ENCODE peak calls at places on chromosomes 7 and 10, in eight cellular contexts. B is AG04450, N is cardiac fibroblast, F is bronchial epithelial cell, Q is psoas muscle, O is A673, L is endodermal cell, D is fibroblast of pulmonary artery. C is an unnamed sample.

GRCh38 chr7:101546308-101546936 is 82.7 kb downstream of the MYL10 start:
- DNase-seq in B (no peak), N (no peak), F (no peak), Q (no peak), O (no peak), L (peak), D (no peak), C (no peak)

GRCh38 chr7:26090927-26091519 is 61.0 kb upstream of the NFE2L3 start:
- DNase-seq in B (peak), N (peak), F (peak), Q (no peak), O (peak), L (no peak), D (peak), C (no peak)

GRCh38 chr7:38863609-38864291 is 45.2 kb downstream of the VPS41 start:
- DNase-seq in B (no peak), N (no peak), F (peak), Q (no peak), O (no peak), L (peak), D (no peak), C (no peak)

GRCh38 chr7:54663186-54663585 is 95.8 kb downstream of the SEC61G start:
- DNase-seq in B (no peak), N (no peak), F (no peak), Q (no peak), O (no peak), L (peak), D (no peak), C (no peak)

GRCh38 chr7:106419455-106420182 is 134.8 kb upstream of the NAMPT start:
- DNase-seq in B (no peak), N (peak), F (peak), Q (no peak), O (no peak), L (no peak), D (peak), C (no peak)

GRCh38 chr10:30028006-30028441 is 31.4 kb downstream of the JCAD start:
- DNase-seq in B (no peak), N (no peak), F (no peak), Q (no peak), O (no peak), L (no peak), D (peak), C (no peak)

GRCh38 chr10:130726996-130727725 is 584.4 kb downstream of the TCERG1L start:
- DNase-seq in B (no peak), N (no peak), F (no peak), Q (no peak), O (no peak), L (no peak), D (no peak), C (no peak)

GRCh38 chr10:19713800-19714525 is 102.3 kb upstream of the PLXDC2 start:
- DNase-seq in B (no peak), N (no peak), F (no peak), Q (peak), O (peak), L (peak), D (no peak), C (no peak)

GRCh38 chr7:102009628-102010027 is 192.2 kb downstream of the CUX1 start:
- DNase-seq in B (no peak), N (no peak), F (peak), Q (no peak), O (peak), L (no peak), D (peak), C (no peak)

GRCh38 chr7:6556196-6556595 is 4.9 kb upstream of the GRID2IP start:
- DNase-seq in B (no peak), N (no peak), F (no peak), Q (no peak), O (no peak), L (peak), D (no peak), C (no peak)

GRCh38 chr7:158123214-158123613 is 464.4 kb downstream of the PTPRN2 start:
- DNase-seq in B (no peak), N (no peak), F (no peak), Q (no peak), O (no peak), L (no peak), D (no peak), C (no peak)

GRCh38 chr10:54372164-54372563 is 428.9 kb downstream of the PCDH15 start:
- DNase-seq in B (no peak), N (no peak), F (no peak), Q (no peak), O (no peak), L (no peak), D (no peak), C (no peak)

GRCh38 chr7:28919510-28919909 is 38.6 kb downstream of the TRIL start:
- DNase-seq in B (no peak), N (no peak), F (no peak), Q (no peak), O (no peak), L (no peak), D (no peak), C (no peak)

GRCh38 chr10:47438857-47439474 is 44.9 kb downstream of the ANXA8 start:
- DNase-seq in B (peak), N (peak), F (peak), Q (no peak), O (peak), L (peak), D (peak), C (no peak)

GRCh38 chr7:20737840-20738448 is 48.7 kb downstream of the SP8 start:
- DNase-seq in B (no peak), N (no peak), F (no peak), Q (no peak), O (no peak), L (no peak), D (no peak), C (no peak)

GRCh38 chr10:78829570-78829969 is 239.2 kb upstream of the ZMIZ1 start:
- DNase-seq in B (peak), N (peak), F (no peak), Q (no peak), O (no peak), L (no peak), D (no peak), C (no peak)

GRCh38 chr7:55571534-55572377 is 546 bp downstream of the VOPP1 start:
- DNase-seq in B (no peak), N (peak), F (peak), Q (peak), O (peak), L (peak), D (peak), C (no peak)

GRCh38 chr7:44059219-44060090 is 5.9 kb downstream of the PGAM2 start:
- DNase-seq in B (no peak), N (no peak), F (no peak), Q (peak), O (no peak), L (no peak), D (no peak), C (no peak)

GRCh38 chr7:149409889-149410288 is 51.0 kb downstream of the ZNF777 start:
- DNase-seq in B (no peak), N (no peak), F (no peak), Q (no peak), O (no peak), L (no peak), D (no peak), C (no peak)

GRCh38 chr10:116985611-116986010 is 19.4 kb downstream of the SHTN1 start:
- DNase-seq in B (no peak), N (no peak), F (peak), Q (no peak), O (no peak), L (no peak), D (peak), C (no peak)

GRCh38 chr7:141511370-141512335 is 39.6 kb upstream of the AGK start:
- DNase-seq in B (no peak), N (no peak), F (no peak), Q (peak), O (peak), L (peak), D (no peak), C (no peak)

GRCh38 chr10:69398466-69398865 is 18.3 kb downstream of the TACR2 start:
- DNase-seq in B (no peak), N (no peak), F (no peak), Q (no peak), O (no peak), L (no peak), D (no peak), C (no peak)

GRCh38 chr7:96920064-96920463 is 85.3 kb upstream of the DLX6 start:
- DNase-seq in B (no peak), N (no peak), F (no peak), Q (no peak), O (no peak), L (no peak), D (no peak), C (no peak)

GRCh38 chr7:90180011-90180585 is 25.8 kb downstream of the STEAP1 start:
- DNase-seq in B (no peak), N (peak), F (peak), Q (no peak), O (peak), L (no peak), D (peak), C (no peak)

GRCh38 chr7:33773053-33773452 is 132.3 kb upstream of the BMPER start:
- DNase-seq in B (no peak), N (peak), F (peak), Q (no peak), O (no peak), L (no peak), D (peak), C (no peak)

GRCh38 chr10:62136931-62137330 is 131.7 kb downstream of the RTKN2 start:
- DNase-seq in B (peak), N (no peak), F (no peak), Q (no peak), O (no peak), L (no peak), D (no peak), C (no peak)
- H3K4me3 ChIP-seq in B (no peak), N (no peak), F (no peak), Q (no peak), O (no peak), L (no peak), D (no peak), C (no peak)

GRCh38 chr10:96651998-96652431 is 65.2 kb upstream of the TM9SF3 start:
- DNase-seq in B (no peak), N (no peak), F (no peak), Q (no peak), O (no peak), L (no peak), D (no peak), C (no peak)
- H3K4me3 ChIP-seq in B (no peak), N (no peak), F (no peak), Q (no peak), O (no peak), L (no peak), D (no peak), C (no peak)

DNA sequence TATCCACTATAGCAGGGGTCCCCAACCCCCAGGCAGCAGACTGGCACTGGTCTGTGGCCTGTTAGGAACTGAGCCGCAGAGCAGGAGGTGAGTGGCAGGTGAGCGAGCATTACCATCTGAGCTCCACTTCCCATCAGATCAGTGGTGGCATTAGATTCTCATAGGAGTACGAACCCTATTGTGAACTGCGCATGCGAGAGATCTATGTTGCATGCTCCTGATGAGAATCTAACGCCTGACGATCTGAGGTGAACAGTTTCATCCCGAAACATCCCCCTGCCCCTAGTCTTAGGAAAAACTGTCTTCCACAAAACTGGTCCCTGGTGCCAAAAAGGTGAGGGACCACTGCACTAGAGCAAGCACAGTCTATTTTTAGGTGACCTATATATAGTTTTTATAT is 23.6 kb downstream of the ASZ1 start:
- DNase-seq in B (no peak), N (no peak), F (no peak), Q (no peak), O (no peak), L (no peak), D (no peak), C (no peak)
- H3K4me3 ChIP-seq in B (no peak), N (no peak), F (no peak), Q (no peak), O (no peak), L (no peak), D (no peak), C (no peak)

GRCh38 chr7:142806957-142807356 is 36.2 kb downstream of the PRSS2 start:
- DNase-seq in B (no peak), N (no peak), F (no peak), Q (no peak), O (no peak), L (no peak), D (no peak), C (no peak)

GRCh38 chr7:142809671-142810070 is 38.9 kb downstream of the PRSS2 start:
- DNase-seq in B (no peak), N (no peak), F (no peak), Q (no peak), O (no peak), L (peak), D (no peak), C (no peak)

GRCh38 chr7:142808802-142809583 is 38.2 kb downstream of the PRSS2 start:
- DNase-seq in B (no peak), N (peak), F (peak), Q (no peak), O (no peak), L (peak), D (no peak), C (no peak)

GRCh38 chr7:142808461-142808801 is 37.7 kb downstream of the PRSS2 start:
- DNase-seq in B (no peak), N (no peak), F (no peak), Q (no peak), O (no peak), L (peak), D (no peak), C (no peak)

GRCh38 chr7:142807855-142808460 is 37.2 kb downstream of the PRSS2 start:
- DNase-seq in B (no peak), N (peak), F (peak), Q (no peak), O (no peak), L (no peak), D (peak), C (peak)
- H3K4me3 ChIP-seq in B (no peak), N (no peak), F (no peak), Q (no peak), O (no peak), L (no peak), D (no peak), C (no peak)

DNA sequence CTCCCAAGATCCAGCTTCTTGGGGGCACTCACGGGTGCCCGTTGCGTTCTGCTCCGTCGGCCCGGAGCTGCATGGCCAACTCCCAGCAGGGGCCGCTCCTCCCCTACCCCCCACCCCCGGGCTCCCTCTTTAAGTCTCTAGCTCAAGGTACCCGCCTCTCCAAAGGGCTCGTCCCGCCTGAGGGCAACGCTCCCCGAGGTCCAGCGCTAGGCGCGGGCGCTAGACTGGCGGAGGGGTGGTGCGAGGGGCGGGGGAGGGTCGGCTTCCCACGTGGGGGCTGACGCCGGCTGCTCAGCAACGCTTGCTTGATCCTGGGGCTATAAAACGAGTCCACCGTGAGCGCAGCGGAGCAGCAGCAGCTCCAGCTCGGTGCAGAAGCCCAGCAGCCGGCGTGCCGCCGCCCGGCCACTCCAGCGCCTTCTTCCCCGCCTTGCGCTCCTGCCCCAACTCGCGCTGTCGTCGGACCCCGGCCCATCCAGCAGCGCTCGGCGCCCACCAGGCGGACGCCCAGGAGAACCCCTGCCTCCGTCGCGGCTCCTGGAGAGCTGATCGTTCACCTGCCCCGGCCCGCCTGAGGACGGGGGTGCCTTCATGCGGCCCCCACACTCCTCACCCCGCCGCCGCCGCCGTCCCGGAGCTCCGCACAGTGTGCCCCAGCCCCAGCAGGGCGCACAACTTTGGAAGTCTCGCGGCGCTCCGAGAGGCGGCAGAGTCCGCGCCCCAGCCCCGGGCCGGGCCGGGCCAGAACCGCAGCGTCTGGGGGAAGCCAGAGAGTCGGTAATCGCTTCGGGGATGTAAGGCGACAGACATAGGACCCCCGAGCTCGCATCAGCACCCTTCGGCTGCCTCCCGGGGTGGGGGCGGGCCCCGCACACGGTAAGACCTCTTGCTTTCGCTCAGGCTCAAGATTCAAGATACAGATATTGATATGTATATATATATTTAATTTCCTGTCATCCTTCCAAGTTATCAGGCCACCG is at the start of gene ADRA2A:
- DNase-seq in B (no peak), N (peak), F (no peak), Q (peak), O (peak), L (peak), D (peak), C (peak)
- H3K4me3 ChIP-seq in B (peak), N (peak), F (peak), Q (peak), O (peak), L (peak), D (peak), C (peak)

GRCh38 chr7:27139335-27140107 is 4.0 kb downstream of the HOXA5 start:
- DNase-seq in B (no peak), N (no peak), F (no peak), Q (no peak), O (no peak), L (peak), D (no peak), C (no peak)
- H3K4me3 ChIP-seq in B (peak), N (no peak), F (no peak), Q (peak), O (no peak), L (peak), D (no peak), C (peak)

DNA sequence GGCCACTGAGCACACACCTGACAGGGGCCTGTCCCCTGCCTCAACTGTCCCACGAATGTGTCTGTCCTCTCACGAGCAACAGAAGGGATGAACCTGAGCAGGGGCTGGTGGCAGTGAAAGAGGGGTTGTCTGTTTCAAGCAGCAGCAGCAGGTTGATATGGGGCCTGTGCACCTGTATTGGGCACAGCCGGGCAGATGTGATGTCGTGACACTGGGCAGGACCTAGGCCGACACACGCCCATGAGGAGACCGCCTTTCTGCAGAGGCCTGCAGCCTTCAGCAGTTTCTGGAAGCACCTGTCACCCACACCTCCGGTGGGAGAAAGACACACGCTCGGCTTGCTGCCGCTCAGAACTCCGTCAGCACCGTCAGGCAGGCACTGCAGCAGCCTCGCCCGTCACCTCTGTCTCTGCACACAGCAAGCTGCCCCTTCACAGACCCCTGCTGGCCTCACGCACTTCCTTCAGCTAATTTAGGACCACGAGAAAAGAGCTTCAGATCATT is 48.5 kb downstream of the AMZ1 start:
- DNase-seq in B (no peak), N (no peak), F (no peak), Q (no peak), O (no peak), L (no peak), D (no peak), C (no peak)
- H3K4me3 ChIP-seq in B (no peak), N (no peak), F (no peak), Q (no peak), O (no peak), L (no peak), D (no peak), C (no peak)

DNA sequence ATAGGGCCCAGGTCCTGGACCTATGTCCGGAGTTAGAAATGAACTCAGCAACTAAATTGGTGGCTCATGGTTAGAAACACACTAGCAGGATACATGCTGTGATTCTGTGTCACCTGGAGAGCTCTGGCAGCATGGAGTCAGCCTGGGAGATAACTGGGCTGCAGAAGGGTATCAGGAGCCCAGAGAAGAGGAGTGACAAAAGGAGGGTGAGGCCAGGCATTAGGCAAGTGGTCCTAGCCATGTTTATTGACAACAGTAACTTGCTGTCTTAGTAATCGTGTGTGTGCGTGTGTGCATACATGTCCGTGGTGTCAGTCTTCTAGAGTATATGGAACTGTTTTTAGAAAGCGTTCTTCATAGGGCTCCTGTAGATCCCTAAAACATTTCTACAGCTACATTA is 157.5 kb upstream of the PHYHIPL start:
- DNase-seq in B (no peak), N (peak), F (no peak), Q (no peak), O (no peak), L (no peak), D (no peak), C (no peak)
- H3K4me3 ChIP-seq in B (no peak), N (no peak), F (no peak), Q (peak), O (no peak), L (no peak), D (no peak), C (peak)

DNA sequence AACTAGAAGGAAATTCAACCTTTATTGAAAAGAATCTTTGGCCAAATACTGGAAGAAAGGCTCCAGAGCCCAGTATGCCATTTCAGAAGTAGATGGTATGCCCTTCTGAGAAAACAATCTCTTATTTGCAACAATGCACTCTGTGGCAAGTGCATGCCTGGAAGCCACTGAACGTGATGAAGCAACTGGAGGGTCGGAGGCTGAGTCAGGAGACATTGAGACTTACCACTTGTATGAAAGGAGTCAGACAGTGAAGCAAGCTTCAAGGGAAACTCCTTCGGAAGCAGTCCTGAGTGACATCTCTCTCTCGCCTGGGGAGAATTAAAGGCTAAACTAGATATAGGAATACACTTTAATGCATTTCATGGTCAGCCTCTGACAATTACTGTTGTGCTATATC is 353.7 kb downstream of the NRG3 start:
- DNase-seq in B (no peak), N (peak), F (no peak), Q (no peak), O (no peak), L (no peak), D (peak), C (no peak)
- H3K4me3 ChIP-seq in B (no peak), N (no peak), F (no peak), Q (no peak), O (no peak), L (no peak), D (no peak), C (no peak)